ENCODE peak calls at places on chromosomes 1 and 21, in four cellular contexts. Z is GM12878, P is mammary epithelial cell, E is astrocyte. W is an unnamed sample.

GRCh38 chr1:147605591-147605990 is 64.3 kb downstream of the BCL9 start:
- DNase-seq in Z (no peak), P (no peak), E (peak; percentile 74), W (no peak)

GRCh38 chr1:205345761-205346160 is 11.0 kb downstream of the KLHDC8A start:
- DNase-seq in Z (no peak), P (no peak), E (no peak), W (no peak)

GRCh38 chr1:224737353-224737727 is 121.2 kb downstream of the CNIH3 start:
- DNase-seq in Z (no peak), P (no peak), E (no peak), W (no peak)

GRCh38 chr1:91622586-91622985 is 121.9 kb downstream of the CDC7 start:
- DNase-seq in Z (no peak), P (no peak), E (peak; percentile 14), W (no peak)

GRCh38 chr1:28865997-28866650 is 48.2 kb upstream of the EPB41 start:
- DNase-seq in Z (no peak), P (no peak), E (no peak), W (no peak)

GRCh38 chr1:198929961-198930599 is 291.2 kb downstream of the PTPRC start:
- DNase-seq in Z (peak; percentile 45), P (peak; percentile 50), E (peak; percentile 75), W (no peak)

GRCh38 chr21:31977816-31978215 is 105.0 kb downstream of the HUNK start:
- DNase-seq in Z (no peak), P (no peak), E (no peak), W (no peak)

GRCh38 chr1:62391369-62391971 is 45.4 kb upstream of the USP1 start:
- DNase-seq in Z (no peak), P (no peak), E (no peak), W (peak; percentile 86)

GRCh38 chr1:21397813-21398188 is 42.1 kb upstream of the NBPF3 start:
- DNase-seq in Z (no peak), P (no peak), E (peak; percentile 6), W (peak; percentile 73)

GRCh38 chr1:43232071-43232470 is 37.7 kb upstream of the TMEM125 start:
- DNase-seq in Z (no peak), P (peak; percentile 51), E (peak; percentile 70), W (no peak)

GRCh38 chr1:43227138-43227836 is 42.5 kb upstream of the TMEM125 start:
- DNase-seq in Z (peak; percentile 34), P (peak; percentile 37), E (peak; percentile 28), W (peak; percentile 97)

GRCh38 chr1:43233631-43234030 is 36.2 kb upstream of the TMEM125 start:
- DNase-seq in Z (no peak), P (no peak), E (no peak), W (no peak)

GRCh38 chr1:43232482-43232881 is 37.3 kb upstream of the TMEM125 start:
- DNase-seq in Z (no peak), P (no peak), E (no peak), W (no peak)

GRCh38 chr1:43229831-43230780 is 39.7 kb upstream of the TMEM125 start:
- DNase-seq in Z (no peak), P (no peak), E (no peak), W (no peak)
- H3K9ac ChIP-seq in Z (no peak overlapping the region), P (no peak overlapping the region), E (no peak overlapping the region), W (no peak overlapping the region)

DNA sequence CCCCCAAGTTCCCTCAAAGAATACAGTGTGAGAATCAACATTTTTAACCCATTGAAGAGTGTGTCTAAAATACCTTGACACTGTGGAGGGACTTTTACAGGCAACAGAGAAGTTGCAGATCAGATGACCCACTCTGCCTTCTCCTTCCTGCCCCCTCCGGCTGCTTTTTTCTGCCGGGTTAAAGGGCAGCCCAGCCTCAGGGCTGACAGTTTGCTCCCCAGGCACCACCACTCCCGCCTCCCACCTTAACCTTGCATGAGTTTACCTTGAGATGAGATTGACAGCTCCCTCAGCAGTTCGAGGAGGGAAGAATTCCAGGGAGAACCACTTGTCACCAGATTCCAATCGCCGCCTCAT is 3.2 kb downstream of the MTHFR start:
- DNase-seq in Z (no peak), P (no peak), E (no peak), W (no peak)
- TF ChIP-seq CTCF in Z (no peak), P (no peak), E (no peak), W (peak; percentile 0)

DNA sequence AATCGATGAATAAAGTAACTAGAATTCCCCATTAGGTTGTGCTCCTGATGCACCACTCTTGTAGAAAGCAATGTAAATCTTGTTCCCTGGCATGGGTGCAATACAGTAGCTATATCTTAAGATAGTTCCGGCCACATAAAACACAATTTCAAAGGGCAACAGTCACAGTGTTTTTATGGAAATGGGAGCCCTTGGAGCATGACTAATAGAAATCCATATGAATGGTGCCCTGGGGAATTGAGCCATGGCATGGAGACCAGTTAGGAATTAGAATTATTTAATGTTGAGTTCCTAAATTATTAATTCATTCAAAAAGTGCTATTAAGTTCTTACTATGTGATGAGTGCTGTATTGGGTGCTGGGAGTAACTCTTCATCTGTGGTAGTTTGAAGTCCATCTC is 118.8 kb downstream of the KCNK2 start:
- DNase-seq in Z (no peak), P (no peak), E (no peak), W (no peak)
- H3K9me3 ChIP-seq in Z (no peaks in the 10 kb centered on the region), P (no peaks in the 10 kb centered on the region), E (no peaks in the 10 kb centered on the region), W (no peaks in the 10 kb centered on the region)

GRCh38 chr1:196056966-196057365 is 551.3 kb downstream of the KCNT2 start:
- DNase-seq in Z (no peak), P (no peak), E (no peak), W (peak; percentile 71)

GRCh38 chr1:196060539-196060938 is 547.7 kb downstream of the KCNT2 start:
- DNase-seq in Z (no peak), P (no peak), E (no peak), W (no peak)

GRCh38 chr1:196063952-196064351 is 544.3 kb downstream of the KCNT2 start:
- DNase-seq in Z (no peak), P (no peak), E (peak; percentile 26), W (no peak)

GRCh38 chr1:196063307-196063706 is 544.9 kb downstream of the KCNT2 start:
- DNase-seq in Z (no peak), P (peak; percentile 27), E (peak; percentile 49), W (no peak)

DNA sequence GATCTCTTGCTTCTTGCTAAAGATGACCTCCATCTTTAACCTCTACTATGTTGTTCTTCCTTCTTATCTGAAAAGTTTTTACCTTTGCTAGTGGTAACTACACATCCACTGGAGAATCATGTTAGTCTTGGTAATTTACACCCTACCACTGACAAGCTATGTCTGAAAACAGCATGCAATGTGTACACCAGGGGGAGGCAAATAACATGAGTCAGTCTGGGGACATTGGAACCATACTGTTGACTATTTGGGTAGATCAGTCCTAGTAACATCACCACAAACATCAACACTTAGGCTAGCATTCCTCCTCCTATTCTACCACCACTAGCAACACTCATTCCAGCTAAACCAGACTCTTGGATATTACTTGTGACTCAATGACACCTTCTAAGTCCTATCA is 549.0 kb downstream of the KCNT2 start:
- DNase-seq in Z (no peak), P (no peak), E (no peak), W (no peak)
- H3K9ac ChIP-seq in Z (no peak overlapping the region), P (no peak overlapping the region), E (no peak overlapping the region), W (no peak overlapping the region)

GRCh38 chr1:183306317-183307042 is 111.7 kb downstream of the NMNAT2 start:
- DNase-seq in Z (no peak), P (no peak), E (no peak), W (peak; percentile 51)
- TF ChIP-seq CTCF in Z (peak; percentile 48), P (peak; percentile 39), E (peak; percentile 17), W (peak; percentile 81)

GRCh38 chr1:158188618-158189017 is 7.9 kb downstream of the CD1D start:
- DNase-seq in Z (no peak), P (no peak), E (no peak), W (no peak)
- H3K9me3 ChIP-seq in Z (no peaks in the 10 kb centered on the region), P (no peaks in the 10 kb centered on the region), E (no peaks in the 10 kb centered on the region), W (peaks cover 6% of the 10 kb centered on the region)

GRCh38 chr1:78833491-78833890 is 173.0 kb downstream of the ADGRL4 start:
- DNase-seq in Z (no peak), P (peak; percentile 79), E (peak; percentile 86), W (no peak)
- H3K9ac ChIP-seq in Z (no peak overlapping the region), P (no peak overlapping the region), E (no peak overlapping the region), W (no peak overlapping the region)

GRCh38 chr1:201419241-201419640 is 2.3 kb downstream of the TNNI1 start:
- DNase-seq in Z (no peak), P (no peak), E (no peak), W (no peak)
- TF ChIP-seq CTCF in Z (no peak), P (no peak), E (no peak), W (no peak)